ENCODE peak calls at places on chromosomes 5 and 9, in four cellular contexts. One of them, this sample, is unnamed.

GRCh38 chr9:75974006-75974766 is 83.7 kb downstream of the PCSK5 start:
- DNase-seq in HCT116: no peak
- DNase-seq in AG10803: peak; percentile 16
- DNase-seq in stomach: no peak
- DNase-seq in this sample: no peak

GRCh38 chr5:98173334-98173733 is 600.1 kb upstream of the RGMB start:
- DNase-seq in HCT116: no peak
- DNase-seq in AG10803: peak; percentile 47
- DNase-seq in stomach: no peak
- DNase-seq in this sample: no peak

GRCh38 chr5:36680066-36680465 is 73.7 kb downstream of the SLC1A3 start:
- DNase-seq in HCT116: no peak
- DNase-seq in AG10803: no peak
- DNase-seq in stomach: no peak
- DNase-seq in this sample: no peak

GRCh38 chr5:91383956-91384300 is 811 bp upstream of the ARRDC3 start:
- DNase-seq in HCT116: no peak
- DNase-seq in AG10803: no peak
- DNase-seq in stomach: no peak
- DNase-seq in this sample: no peak

GRCh38 chr5:111017731-111018130 is 53.8 kb upstream of the TSLP start:
- DNase-seq in HCT116: no peak
- DNase-seq in AG10803: no peak
- DNase-seq in stomach: no peak
- DNase-seq in this sample: no peak

GRCh38 chr9:38083858-38084555 is 15.0 kb upstream of the SHB start:
- DNase-seq in HCT116: no peak
- DNase-seq in AG10803: peak; percentile 37
- DNase-seq in stomach: no peak
- DNase-seq in this sample: no peak

GRCh38 chr5:142829821-142830220 is 59.6 kb downstream of the ARHGAP26 start:
- DNase-seq in HCT116: no peak
- DNase-seq in AG10803: peak; percentile 70
- DNase-seq in stomach: no peak
- DNase-seq in this sample: no peak

GRCh38 chr5:32027717-32028321 is 146.3 kb downstream of the GOLPH3 start:
- DNase-seq in HCT116: peak; percentile 7
- DNase-seq in AG10803: peak; percentile 99
- DNase-seq in stomach: no peak
- DNase-seq in this sample: peak; percentile 17

GRCh38 chr9:98357921-98358535 is 102.6 kb upstream of the TBC1D2 start:
- DNase-seq in HCT116: no peak
- DNase-seq in AG10803: peak; percentile 64
- DNase-seq in stomach: no peak
- DNase-seq in this sample: peak; percentile 21

DNA sequence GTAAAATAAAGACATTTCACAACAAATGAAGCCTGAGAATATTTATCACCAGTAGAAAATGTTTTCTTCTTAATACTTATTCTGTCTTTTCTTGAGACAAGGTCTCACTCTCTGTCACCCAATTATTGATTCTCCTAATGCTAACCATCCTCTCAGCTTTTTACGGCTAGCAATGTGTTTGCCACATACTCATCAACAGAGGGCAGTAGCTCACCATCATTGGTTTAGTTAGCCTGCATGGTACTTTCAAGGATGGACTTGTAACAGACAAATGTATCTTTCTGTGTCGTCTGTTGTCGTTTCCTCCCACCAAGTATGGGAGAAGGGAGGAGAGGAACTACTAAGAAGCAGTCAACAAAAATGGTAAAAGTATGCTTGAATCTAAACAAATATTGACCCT is 5.9 kb upstream of the ACO1 start:
- DNase-seq in HCT116: peak; percentile 71
- DNase-seq in AG10803: peak; percentile 77
- DNase-seq in stomach: no peak
- DNase-seq in this sample: peak; percentile 61
- TF ChIP-seq CTCF in HCT116: peak; percentile 85
- TF ChIP-seq CTCF in AG10803: peak; percentile 96
- TF ChIP-seq CTCF in stomach: peak; percentile 79
- TF ChIP-seq CTCF in this sample: peak; percentile 95

DNA sequence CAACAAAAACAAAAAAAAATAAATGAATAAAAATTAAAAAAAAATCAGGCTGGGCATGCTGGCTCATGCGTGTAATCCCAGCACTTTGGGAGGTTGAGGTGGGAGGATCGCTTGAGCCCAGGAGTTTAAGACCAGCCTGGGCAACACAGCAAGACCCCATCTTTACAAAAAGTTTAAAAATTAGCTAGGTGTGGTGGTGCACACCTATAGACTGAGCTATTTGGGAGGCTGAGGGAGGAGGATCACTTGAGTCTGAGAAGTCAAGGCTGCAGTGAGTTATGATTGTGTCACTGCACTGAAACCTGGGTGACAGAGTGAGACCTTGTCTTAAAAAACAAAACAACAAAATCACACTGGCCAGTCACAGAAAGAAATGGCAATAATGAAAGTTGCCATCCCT is 3.4 kb upstream of the CNTRL start:
- DNase-seq in HCT116: no peak
- DNase-seq in AG10803: no peak
- DNase-seq in stomach: no peak
- DNase-seq in this sample: no peak
- H3K4me3 ChIP-seq in HCT116: peak overlapping the region; percentile 31
- H3K4me3 ChIP-seq in AG10803: peak overlapping the region; percentile 63
- H3K4me3 ChIP-seq in stomach: peak overlapping the region; percentile 25
- H3K4me3 ChIP-seq in this sample: peak overlapping the region; percentile 49

DNA sequence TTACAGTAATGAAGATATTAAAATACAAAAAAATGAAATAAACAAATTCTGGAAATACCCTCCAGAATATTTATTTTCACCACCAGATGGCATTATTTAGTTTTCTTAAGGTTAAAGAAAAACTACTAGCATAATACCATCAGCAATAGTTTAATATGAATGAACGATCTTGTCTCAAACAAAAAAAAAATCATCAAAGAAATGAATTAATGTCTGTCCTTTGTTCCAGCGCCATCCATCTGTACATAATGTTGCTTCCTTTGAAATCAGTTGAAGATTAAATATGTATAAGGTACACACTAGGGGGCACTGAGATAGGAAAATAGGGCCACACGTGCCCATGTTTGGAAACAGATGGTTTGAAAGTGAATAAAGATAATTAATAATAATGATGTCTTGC is 84.9 kb upstream of the SLCO6A1 start:
- DNase-seq in HCT116: peak; percentile 16
- DNase-seq in AG10803: peak; percentile 29
- DNase-seq in stomach: no peak
- DNase-seq in this sample: no peak
- TF ChIP-seq CTCF in HCT116: peak; percentile 98
- TF ChIP-seq CTCF in AG10803: peak; percentile 33
- TF ChIP-seq CTCF in stomach: no peak
- TF ChIP-seq CTCF in this sample: peak; percentile 10

GRCh38 chr5:4080370-4080769 is 484.7 kb downstream of the IRX1 start:
- DNase-seq in HCT116: no peak
- DNase-seq in AG10803: no peak
- DNase-seq in stomach: no peak
- DNase-seq in this sample: no peak
- H3K4me3 ChIP-seq in HCT116: no peak overlapping the region
- H3K4me3 ChIP-seq in AG10803: no peak overlapping the region
- H3K4me3 ChIP-seq in stomach: no peak overlapping the region
- H3K4me3 ChIP-seq in this sample: no peak overlapping the region

DNA sequence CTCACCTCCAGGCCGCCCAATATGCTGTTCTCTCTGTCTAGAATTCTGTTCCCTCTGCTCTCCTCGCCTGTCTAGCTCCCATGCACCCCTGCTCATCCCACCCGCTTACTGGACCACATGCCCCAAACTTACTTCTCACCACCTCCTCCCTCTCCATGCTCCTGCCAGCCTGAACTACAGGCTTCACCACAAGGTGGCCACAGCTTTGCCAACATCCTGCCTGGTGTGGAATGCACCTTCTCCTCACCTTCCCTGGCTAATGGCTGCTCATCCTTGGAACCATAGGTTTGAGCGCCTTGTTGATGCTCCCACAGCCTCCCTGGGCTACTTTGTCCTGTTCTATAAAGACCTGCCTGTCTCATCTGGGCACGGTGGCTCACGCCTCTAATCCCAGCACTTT is 9.6 kb downstream of the LAMC3 start:
- DNase-seq in HCT116: no peak
- DNase-seq in AG10803: no peak
- DNase-seq in stomach: no peak
- DNase-seq in this sample: no peak
- TF ChIP-seq CTCF in HCT116: peak; percentile 18
- TF ChIP-seq CTCF in AG10803: no peak
- TF ChIP-seq CTCF in stomach: no peak
- TF ChIP-seq CTCF in this sample: peak; percentile 30

GRCh38 chr9:127166111-127166510 is 43.7 kb upstream of the ANGPTL2 start:
- DNase-seq in HCT116: no peak
- DNase-seq in AG10803: no peak
- DNase-seq in stomach: no peak
- DNase-seq in this sample: no peak

GRCh38 chr9:127168756-127169506 is 46.5 kb upstream of the ANGPTL2 start:
- DNase-seq in HCT116: no peak
- DNase-seq in AG10803: no peak
- DNase-seq in stomach: peak; percentile 19
- DNase-seq in this sample: no peak

GRCh38 chr9:127167560-127168326 is 45.3 kb upstream of the ANGPTL2 start:
- DNase-seq in HCT116: no peak
- DNase-seq in AG10803: no peak
- DNase-seq in stomach: peak; percentile 8
- DNase-seq in this sample: no peak

GRCh38 chr9:127165096-127165495 is 42.7 kb upstream of the ANGPTL2 start:
- DNase-seq in HCT116: no peak
- DNase-seq in AG10803: no peak
- DNase-seq in stomach: peak; percentile 24
- DNase-seq in this sample: no peak

DNA sequence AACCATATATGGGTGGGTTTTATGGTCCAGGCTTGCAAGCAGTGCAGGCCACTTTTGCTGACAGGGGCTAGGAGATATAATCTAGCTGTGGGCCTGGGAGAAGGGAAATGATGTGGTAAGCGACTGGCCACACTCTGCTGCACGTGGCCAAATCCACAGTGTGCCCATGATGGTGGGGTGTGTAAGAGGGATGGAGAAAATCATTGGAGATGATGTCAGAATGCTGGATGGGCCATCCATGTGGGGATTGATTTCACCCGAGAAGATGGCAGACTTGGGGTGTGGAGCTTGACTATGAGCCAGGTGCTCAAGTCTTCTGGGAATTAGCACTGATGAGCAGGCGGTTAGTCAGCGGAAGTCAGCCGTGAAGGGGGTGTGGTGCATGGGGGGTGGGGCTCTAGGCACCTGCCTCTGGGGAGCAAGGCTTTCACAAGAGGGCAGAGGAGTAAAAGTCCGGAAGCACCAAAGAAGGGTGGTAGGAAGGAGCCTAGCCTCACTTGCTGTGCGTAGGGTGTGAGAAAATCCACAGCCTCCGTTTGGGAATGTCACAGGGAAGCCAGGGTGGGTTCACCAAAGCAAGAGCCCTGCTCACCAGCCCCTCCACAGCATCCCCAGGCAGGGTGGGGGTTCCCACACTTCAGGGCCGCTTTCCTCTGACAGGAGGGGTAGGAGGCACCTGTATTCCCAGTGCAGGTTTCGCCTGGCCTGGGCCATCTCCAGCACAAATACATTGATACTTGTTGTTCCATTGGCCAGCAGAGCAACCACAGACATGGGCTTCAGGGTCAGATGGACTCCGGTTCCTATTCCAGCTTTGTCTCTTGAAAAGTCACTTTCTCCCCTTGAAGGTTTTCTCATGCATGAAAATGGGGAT is 44.5 kb upstream of the ANGPTL2 start:
- DNase-seq in HCT116: peak; percentile 47
- DNase-seq in AG10803: no peak
- DNase-seq in stomach: peak; percentile 26
- DNase-seq in this sample: no peak
- H3K4me3 ChIP-seq in HCT116: no peak overlapping the region
- H3K4me3 ChIP-seq in AG10803: no peak overlapping the region
- H3K4me3 ChIP-seq in stomach: no peak overlapping the region
- H3K4me3 ChIP-seq in this sample: no peak overlapping the region

GRCh38 chr5:137061382-137061781 is 437.7 kb downstream of the SPOCK1 start:
- DNase-seq in HCT116: no peak
- DNase-seq in AG10803: no peak
- DNase-seq in stomach: no peak
- DNase-seq in this sample: no peak
- TF ChIP-seq CTCF in HCT116: no peak
- TF ChIP-seq CTCF in AG10803: no peak
- TF ChIP-seq CTCF in stomach: no peak
- TF ChIP-seq CTCF in this sample: no peak

GRCh38 chr5:113204525-113205161 is 228.0 kb downstream of the DCP2 start:
- DNase-seq in HCT116: no peak
- DNase-seq in AG10803: peak; percentile 78
- DNase-seq in stomach: no peak
- DNase-seq in this sample: no peak
- H3K4me3 ChIP-seq in HCT116: no peak overlapping the region
- H3K4me3 ChIP-seq in AG10803: no peak overlapping the region
- H3K4me3 ChIP-seq in stomach: no peak overlapping the region
- H3K4me3 ChIP-seq in this sample: no peak overlapping the region

DNA sequence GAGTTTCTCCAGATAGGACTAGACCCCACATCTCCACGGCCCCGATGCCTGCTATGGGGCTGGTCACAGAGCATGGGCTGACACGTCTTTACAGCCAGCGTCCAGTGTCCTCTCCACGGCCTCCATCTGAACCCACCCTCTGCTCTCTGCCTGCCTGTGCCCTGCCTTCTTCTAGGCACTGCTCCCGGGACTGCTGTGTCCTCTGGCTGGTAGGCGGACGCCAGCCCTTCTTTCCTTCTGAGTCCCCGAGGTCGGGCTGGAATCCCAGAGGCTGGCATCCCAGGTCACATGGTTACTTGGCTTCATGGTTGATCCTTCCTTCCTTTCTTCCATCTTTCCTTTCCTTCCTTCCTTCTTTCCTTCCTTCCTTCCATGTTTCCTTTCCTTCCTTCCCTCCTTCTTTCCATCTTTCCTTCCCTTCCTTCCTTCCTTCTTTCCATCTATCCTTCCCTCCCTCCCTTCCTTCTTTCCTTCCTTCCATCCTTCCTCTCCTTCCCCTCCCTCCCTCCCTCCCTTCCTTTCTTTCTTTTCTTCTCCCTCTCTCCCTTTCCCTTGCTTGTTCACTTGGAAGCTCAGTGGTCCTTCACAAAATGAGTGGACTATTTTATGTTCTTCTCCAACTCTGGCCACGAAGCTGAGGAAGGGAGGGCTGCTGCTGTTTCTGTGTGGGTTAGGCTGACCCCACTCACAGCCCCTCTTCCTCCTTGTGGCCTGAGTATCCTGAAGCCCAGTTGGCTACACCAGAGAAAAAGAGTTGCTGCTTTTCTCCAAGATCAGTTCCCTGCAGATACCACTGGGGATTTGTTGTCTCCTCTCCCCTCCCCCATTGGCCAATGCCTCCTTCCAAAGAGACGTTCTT is 66.8 kb upstream of the NEURL1B start:
- DNase-seq in HCT116: no peak
- DNase-seq in AG10803: no peak
- DNase-seq in stomach: no peak
- DNase-seq in this sample: no peak
- TF ChIP-seq CTCF in HCT116: no peak
- TF ChIP-seq CTCF in AG10803: no peak
- TF ChIP-seq CTCF in stomach: no peak
- TF ChIP-seq CTCF in this sample: no peak

This sample was measured in LNCaP clone FGC.